ENCODE peak calls at places on chromosomes 16 and 17, in nine cellular contexts. R is SK-N-SH, H is A549, S is HL-60, P is heart left ventricle, Z is astrocyte, A is A673, U is dorsolateral prefrontal cortex, G is neural progenitor cell. N is an unnamed sample.

GRCh38 chr16:80852261-80852872 is 48.0 kb upstream of the CDYL2 start:
- DNase-seq in S (no peak), G (peak; percentile 48), A (peak; percentile 38), R (peak; percentile 13), H (peak; percentile 28), U (no peak), Z (peak; percentile 2), P (no peak), N (no peak)

GRCh38 chr17:81456798-81457197 is 55.8 kb downstream of the ACTG1 start:
- DNase-seq in P (no peak), H (no peak), G (no peak), U (no peak), A (no peak), S (no peak), R (no peak), Z (no peak), N (no peak)

GRCh38 chr17:42023524-42024349 is 3.8 kb downstream of the NKIRAS2 start:
- DNase-seq in Z (no peak), P (no peak), R (no peak), U (no peak), S (peak; percentile 82), G (no peak), A (no peak), H (no peak), N (peak; percentile 67)

GRCh38 chr16:55437627-55438026 is 41.4 kb upstream of the MMP2 start:
- DNase-seq in A (no peak), U (no peak), H (no peak), P (no peak), R (no peak), Z (peak; percentile 9), S (peak; percentile 99), G (no peak), N (no peak)

GRCh38 chr16:73037331-73037745 is 10.6 kb downstream of the ZFHX3 start:
- DNase-seq in S (no peak), U (no peak), H (no peak), Z (no peak), R (peak; percentile 61), G (no peak), P (peak; percentile 63), A (peak; percentile 45), N (no peak)

GRCh38 chr17:41972571-41973411 is 6.2 kb downstream of the CNP start:
- DNase-seq in H (no peak), U (no peak), Z (no peak), G (no peak), P (peak; percentile 34), A (no peak), R (peak; percentile 72), S (no peak), N (no peak)

GRCh38 chr16:31861415-31861814 is 12.2 kb upstream of the ZNF267 start:
- DNase-seq in G (no peak), P (no peak), U (no peak), H (no peak), S (no peak), R (no peak), A (no peak), Z (no peak), N (no peak)

GRCh38 chr16:74565378-74565777 is 41.5 kb downstream of the GLG1 start:
- DNase-seq in Z (no peak), U (no peak), R (no peak), G (no peak), S (no peak), H (no peak), P (no peak), A (peak; percentile 47), N (no peak)

GRCh38 chr17:41329279-41329925 is 13.9 kb upstream of the KRTAP17-1 start:
- DNase-seq in S (no peak), U (no peak), H (peak; percentile 79), P (no peak), Z (peak; percentile 23), A (peak; percentile 59), G (peak; percentile 68), R (peak; percentile 70), N (peak; percentile 50)

GRCh38 chr16:9351440-9351839 is 260.0 kb downstream of the HAPSTR1 start:
- DNase-seq in A (no peak), U (no peak), H (no peak), R (no peak), Z (no peak), P (no peak), G (no peak), S (no peak), N (no peak)

GRCh38 chr17:2064147-2064489 is 9.2 kb downstream of the HIC1 start:
- DNase-seq in H (no peak), R (no peak), U (no peak), S (no peak), G (no peak), P (no peak), Z (no peak), A (no peak), N (no peak)

GRCh38 chr17:13597723-13598347 is 3.9 kb downstream of the HS3ST3A1 start:
- DNase-seq in G (peak; percentile 65), U (no peak), S (no peak), R (peak; percentile 54), H (peak; percentile 41), P (peak; percentile 27), Z (peak; percentile 61), A (peak; percentile 33), N (no peak)

GRCh38 chr16:48367443-48368049 is 17.7 kb downstream of the SIAH1 start:
- DNase-seq in A (no peak), P (no peak), H (no peak), G (no peak), S (no peak), R (no peak), Z (no peak), U (no peak), N (no peak)

GRCh38 chr16:85979605-85980004 is 80.6 kb downstream of the IRF8 start:
- DNase-seq in H (no peak), R (no peak), P (no peak), A (no peak), Z (no peak), U (no peak), S (no peak), G (no peak), N (no peak)

GRCh38 chr16:82263456-82264159 is 93.6 kb upstream of the MPHOSPH6 start:
- DNase-seq in P (peak; percentile 53), S (peak; percentile 8), R (peak; percentile 51), H (peak; percentile 51), Z (peak; percentile 20), G (peak; percentile 80), A (peak; percentile 75), U (peak; percentile 45), N (peak; percentile 60)

GRCh38 chr17:67585077-67585602 is 132.6 kb upstream of the NOL11 start:
- DNase-seq in H (no peak), U (no peak), P (no peak), A (peak; percentile 9), R (no peak), G (no peak), S (no peak), Z (no peak), N (no peak)

GRCh38 chr16:80058236-80058635 is 457.7 kb upstream of the MAF start:
- DNase-seq in H (no peak), A (no peak), Z (no peak), P (peak; percentile 36), U (no peak), R (no peak), G (no peak), S (no peak), N (peak; percentile 29)

GRCh38 chr17:76152580-76152979 is 11.5 kb upstream of the FOXJ1 start:
- DNase-seq in Z (no peak), G (no peak), A (no peak), P (peak; percentile 10), R (no peak), S (no peak), H (no peak), U (no peak), N (no peak)

GRCh38 chr17:73343168-73343634 is 31.4 kb upstream of the CDC42EP4 start:
- DNase-seq in Z (peak; percentile 75), G (peak; percentile 96), P (peak; percentile 79), S (no peak), U (peak; percentile 61), H (no peak), R (peak; percentile 94), A (peak; percentile 91), N (no peak)
- H3K27ac ChIP-seq in Z (peak overlapping the region; percentile 81), G (peak overlapping the region; percentile 95), P (peak overlapping the region; percentile 42), S (no peak overlapping the region), U (peak overlapping the region; percentile 80), H (peak overlapping the region; percentile 86), R (peak overlapping the region; percentile 70), A (peak overlapping the region; percentile 74), N (no peak overlapping the region)

DNA sequence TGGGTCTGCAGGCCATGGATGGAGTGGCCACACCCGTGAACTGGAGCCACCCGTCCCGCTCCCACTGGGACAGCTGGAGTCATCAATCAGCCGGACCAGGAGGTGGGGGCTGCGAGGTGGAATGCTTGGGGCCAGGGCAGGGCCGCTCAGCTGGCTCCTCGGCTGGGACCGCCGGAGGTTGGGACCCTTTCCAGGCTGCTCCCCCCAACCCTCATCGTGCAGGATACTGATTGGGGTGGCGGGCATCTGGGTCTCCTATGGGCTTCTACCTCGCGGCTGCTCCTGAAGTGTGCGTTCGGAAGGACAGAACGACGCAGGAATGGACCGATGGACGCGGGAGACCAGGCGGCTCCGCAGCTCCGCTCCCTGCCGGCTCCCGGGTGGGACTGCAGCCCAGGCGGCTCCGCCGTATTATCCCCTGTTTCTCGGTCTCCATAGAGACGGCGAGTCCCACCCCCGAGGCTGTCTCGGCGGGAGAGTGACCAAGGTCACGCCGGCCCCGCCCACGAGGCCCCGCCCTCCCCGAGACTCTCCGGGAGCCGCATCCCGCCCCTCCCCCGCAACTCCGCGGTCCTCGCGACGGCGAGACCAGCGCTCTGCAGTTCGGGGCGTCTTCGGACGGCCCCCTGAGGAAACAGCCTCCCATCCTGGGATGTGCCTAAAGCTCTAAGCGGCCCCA is at the start of gene TPPP3:
- DNase-seq in Z (peak; percentile 49), A (peak; percentile 82), U (peak; percentile 78), H (peak; percentile 73), G (peak; percentile 87), S (no peak), R (peak; percentile 98), P (peak; percentile 95), N (peak; percentile 84)
- TF ChIP-seq CTCF in Z (peak; percentile 28), A (peak; percentile 63), U (peak; percentile 34), H (peak; percentile 15), G (peak; percentile 66), S (no peak), R (peak; percentile 64), P (peak; percentile 59), N (peak; percentile 15)

GRCh38 chr16:67326115-67326471 is 448 bp downstream of the KCTD19 start:
- DNase-seq in P (no peak), A (no peak), H (no peak), S (no peak), U (no peak), Z (no peak), G (no peak), R (no peak), N (no peak)
- H3K4me3 ChIP-seq in P (peak overlapping the region; percentile 42), A (peak overlapping the region; percentile 57), H (peak overlapping the region; percentile 60), S (no peak overlapping the region), U (peak overlapping the region; percentile 68), Z (peak overlapping the region; percentile 48), G (peak overlapping the region; percentile 66), R (peak overlapping the region; percentile 58), N (no peak overlapping the region)

DNA sequence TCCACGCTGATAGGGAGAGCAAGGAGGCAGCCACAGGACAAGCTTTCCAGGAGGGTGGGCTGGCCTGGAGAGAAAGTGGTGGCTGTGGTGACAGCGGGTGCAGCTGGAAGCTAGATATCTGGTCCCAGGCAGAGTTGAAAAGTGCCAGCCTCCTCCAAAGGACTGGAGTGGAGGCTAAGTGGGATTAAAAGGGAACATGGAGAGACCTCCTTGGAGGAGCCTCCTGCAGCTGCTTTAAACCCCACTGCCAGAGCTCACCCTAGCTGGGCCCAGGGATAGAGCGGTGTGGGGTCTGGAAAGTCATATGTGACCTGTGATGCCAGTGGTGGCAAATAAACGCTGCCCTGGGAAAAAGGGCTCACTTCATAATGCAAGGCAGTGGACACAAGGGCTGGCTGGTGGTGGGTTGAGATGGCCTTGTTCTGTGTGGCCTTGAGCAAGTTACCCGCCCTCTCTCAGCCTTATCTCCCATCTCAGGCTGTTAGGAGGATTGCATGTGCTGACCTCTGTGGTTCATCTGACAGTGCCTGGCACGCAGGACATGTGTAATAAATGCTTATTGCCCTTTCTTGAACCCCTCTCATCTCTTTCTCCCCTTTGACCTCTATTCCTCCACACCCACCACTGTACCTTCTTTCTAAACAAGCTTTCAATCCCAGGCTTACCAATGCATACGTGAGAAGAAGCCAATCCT is 61.0 kb upstream of the LGALS9 start:
- DNase-seq in Z (no peak), G (no peak), U (no peak), P (no peak), A (no peak), H (no peak), R (peak; percentile 50), S (no peak), N (no peak)
- H3K27ac ChIP-seq in Z (no peak overlapping the region), G (no peak overlapping the region), U (no peak overlapping the region), P (no peak overlapping the region), A (no peak overlapping the region), H (peak overlapping the region; percentile 21), R (no peak overlapping the region), S (peak overlapping the region; percentile 53), N (no peak overlapping the region)